ENCODE peak calls at places on chromosomes 13 and 19, in eight cellular contexts. Y, J, H, P, D, Z, U and G are unnamed samples.

GRCh38 chr13:102261809-102262208 is 140.0 kb downstream of the FGF14 start:
- DNase-seq in J (no peak), Y (no peak), H (no peak), Z (no peak), P (no peak), D (peak), U (no peak), G (no peak)

GRCh38 chr13:43227721-43228120 is 204.3 kb downstream of the DNAJC15 start:
- DNase-seq in Y (no peak), D (peak), J (no peak), Z (no peak), P (no peak), H (no peak), U (no peak), G (no peak)

GRCh38 chr13:58926858-58927257 is 1236.9 kb downstream of the DIAPH3 start:
- DNase-seq in Z (no peak), Y (no peak), U (no peak), J (no peak), D (no peak), H (no peak), P (no peak), G (no peak)

GRCh38 chr19:50858896-50859295 is 4.2 kb downstream of the KLK3 start:
- DNase-seq in P (no peak), J (no peak), H (no peak), D (peak), Z (no peak), U (no peak), Y (no peak), G (peak)

GRCh38 chr19:41192574-41193419 is at the start of gene CYP2S1:
- DNase-seq in Z (no peak), J (no peak), P (no peak), D (no peak), H (no peak), Y (no peak), U (peak), G (peak)

GRCh38 chr19:34962945-34963530 is 991 bp downstream of the ZNF792 start:
- DNase-seq in Y (no peak), H (no peak), J (no peak), P (no peak), D (no peak), U (no peak), Z (no peak), G (peak)

GRCh38 chr19:1102407-1103106 is 1.2 kb upstream of the GPX4 start:
- DNase-seq in U (no peak), H (peak), J (peak), D (no peak), Y (no peak), P (peak), Z (no peak), G (peak)

GRCh38 chr19:23261496-23262020 is 11.4 kb upstream of the ZNF724 start:
- DNase-seq in P (no peak), Y (no peak), J (no peak), D (no peak), H (no peak), U (no peak), Z (no peak), G (no peak)

GRCh38 chr19:40617961-40618360 is 16.8 kb downstream of the LTBP4 start:
- DNase-seq in H (no peak), D (no peak), J (no peak), Z (no peak), U (no peak), Y (no peak), P (no peak), G (no peak)

GRCh38 chr13:21616880-21617279 is 12.9 kb upstream of the MICU2 start:
- DNase-seq in H (no peak), Z (no peak), P (no peak), D (no peak), U (no peak), Y (no peak), J (no peak), G (peak)

GRCh38 chr19:16327911-16328823 is 3.5 kb downstream of the KLF2 start:
- DNase-seq in Z (peak), J (no peak), D (no peak), U (no peak), Y (peak), H (peak), P (no peak), G (no peak)